ENCODE peak calls at places on chromosomes 12 and 14, in six cellular contexts. W is psoas muscle, D is NCI-H1105, Q is 8988T, V is activated T-cell treated with anti-CD3 and anti-CD28 coated beads for 48 hours, T is heart right ventricle. J is an unnamed sample.

GRCh38 chr14:57957441-57957840 is 91.5 kb upstream of the SLC35F4 start:
- DNase-seq in V (no peak), D (no peak), T (no peak), W (no peak), Q (no peak), J (no peak)

GRCh38 chr14:34912966-34913365 is 37.8 kb upstream of the BAZ1A start:
- DNase-seq in V (no peak), D (no peak), Q (no peak), W (no peak), T (no peak), J (no peak)

GRCh38 chr12:14810953-14811483 is 3.0 kb downstream of the SMCO3 start:
- DNase-seq in V (no peak), T (no peak), Q (no peak), W (no peak), D (no peak), J (no peak)

GRCh38 chr12:54331461-54331860 is 6.5 kb downstream of the COPZ1 start:
- DNase-seq in W (no peak), D (no peak), Q (no peak), V (no peak), T (no peak), J (no peak)

GRCh38 chr14:20690848-20691640 is 2.5 kb downstream of the ANG start:
- DNase-seq in Q (no peak), V (no peak), T (no peak), D (peak), W (no peak), J (peak)

GRCh38 chr12:106308611-106309010 is 6.1 kb downstream of the TCP11L2 start:
- DNase-seq in T (no peak), D (no peak), Q (no peak), W (no peak), V (no peak), J (no peak)

GRCh38 chr12:39205969-39206368 is 237.0 kb downstream of the KIF21A start:
- DNase-seq in D (no peak), W (no peak), T (no peak), V (no peak), Q (no peak), J (no peak)

GRCh38 chr14:103013028-103013427 is 44.3 kb downstream of the CDC42BPB start:
- DNase-seq in Q (no peak), D (no peak), T (no peak), V (no peak), W (no peak), J (no peak)